ENCODE peak calls at places on chromosome 16, in seven cellular contexts. One of them, this sample, is unnamed.

GRCh38 chr16:55277536-55277935 is 46.5 kb upstream of the IRX6 start:
- DNase-seq in kidney: no peak
- DNase-seq in HTR-8/SVneo: no peak
- DNase-seq in fibroblast of mammary gland: no peak
- DNase-seq in AG04450: no peak
- DNase-seq in SK-N-MC: no peak
- DNase-seq in stimulated activated CD4-positive, alpha-beta T cell treated with anti-CD3 and anti-CD28 coated beads, Interleukin-2, amount 100 ng/mL, for 48 hours: no peak
- DNase-seq in this sample: no peak

GRCh38 chr16:73951541-73951940 is 345.1 kb upstream of the PSMD7 start:
- DNase-seq in stimulated activated CD4-positive, alpha-beta T cell treated with anti-CD3 and anti-CD28 coated beads, Interleukin-2, amount 100 ng/mL, for 48 hours: no peak
- DNase-seq in SK-N-MC: no peak
- DNase-seq in fibroblast of mammary gland: no peak
- DNase-seq in HTR-8/SVneo: no peak
- DNase-seq in kidney: no peak
- DNase-seq in AG04450: peak
- DNase-seq in this sample: no peak

GRCh38 chr16:69727916-69728270 is 1.5 kb upstream of the NQO1 start:
- DNase-seq in kidney: no peak
- DNase-seq in SK-N-MC: no peak
- DNase-seq in AG04450: no peak
- DNase-seq in HTR-8/SVneo: no peak
- DNase-seq in fibroblast of mammary gland: no peak
- DNase-seq in stimulated activated CD4-positive, alpha-beta T cell treated with anti-CD3 and anti-CD28 coated beads, Interleukin-2, amount 100 ng/mL, for 48 hours: no peak
- DNase-seq in this sample: no peak

GRCh38 chr16:87465306-87465705 is 27.5 kb downstream of the ZCCHC14 start:
- DNase-seq in SK-N-MC: no peak
- DNase-seq in AG04450: peak
- DNase-seq in HTR-8/SVneo: peak
- DNase-seq in fibroblast of mammary gland: peak
- DNase-seq in kidney: peak
- DNase-seq in stimulated activated CD4-positive, alpha-beta T cell treated with anti-CD3 and anti-CD28 coated beads, Interleukin-2, amount 100 ng/mL, for 48 hours: no peak
- DNase-seq in this sample: peak

GRCh38 chr16:30115238-30115637 is 1.9 kb upstream of the GDPD3 start:
- DNase-seq in AG04450: no peak
- DNase-seq in HTR-8/SVneo: no peak
- DNase-seq in stimulated activated CD4-positive, alpha-beta T cell treated with anti-CD3 and anti-CD28 coated beads, Interleukin-2, amount 100 ng/mL, for 48 hours: no peak
- DNase-seq in kidney: no peak
- DNase-seq in SK-N-MC: no peak
- DNase-seq in fibroblast of mammary gland: no peak
- DNase-seq in this sample: no peak

GRCh38 chr16:20944861-20945390 is 44.4 kb downstream of the LYRM1 start:
- DNase-seq in fibroblast of mammary gland: peak
- DNase-seq in kidney: no peak
- DNase-seq in AG04450: no peak
- DNase-seq in stimulated activated CD4-positive, alpha-beta T cell treated with anti-CD3 and anti-CD28 coated beads, Interleukin-2, amount 100 ng/mL, for 48 hours: peak
- DNase-seq in HTR-8/SVneo: no peak
- DNase-seq in SK-N-MC: no peak
- DNase-seq in this sample: no peak

GRCh38 chr16:27828671-27829070 is 234.8 kb downstream of the GSG1L start:
- DNase-seq in kidney: no peak
- DNase-seq in HTR-8/SVneo: no peak
- DNase-seq in stimulated activated CD4-positive, alpha-beta T cell treated with anti-CD3 and anti-CD28 coated beads, Interleukin-2, amount 100 ng/mL, for 48 hours: no peak
- DNase-seq in AG04450: no peak
- DNase-seq in fibroblast of mammary gland: no peak
- DNase-seq in SK-N-MC: no peak
- DNase-seq in this sample: no peak

GRCh38 chr16:56364865-56365264 is 60.5 kb downstream of the AMFR start:
- DNase-seq in AG04450: no peak
- DNase-seq in fibroblast of mammary gland: no peak
- DNase-seq in kidney: no peak
- DNase-seq in SK-N-MC: no peak
- DNase-seq in HTR-8/SVneo: no peak
- DNase-seq in stimulated activated CD4-positive, alpha-beta T cell treated with anti-CD3 and anti-CD28 coated beads, Interleukin-2, amount 100 ng/mL, for 48 hours: no peak
- DNase-seq in this sample: no peak

GRCh38 chr16:87945351-87946042 is 5.7 kb upstream of the BANP start:
- DNase-seq in HTR-8/SVneo: no peak
- DNase-seq in kidney: peak
- DNase-seq in stimulated activated CD4-positive, alpha-beta T cell treated with anti-CD3 and anti-CD28 coated beads, Interleukin-2, amount 100 ng/mL, for 48 hours: no peak
- DNase-seq in SK-N-MC: no peak
- DNase-seq in AG04450: no peak
- DNase-seq in fibroblast of mammary gland: peak
- DNase-seq in this sample: peak

GRCh38 chr16:88761830-88762229 is 23.2 kb downstream of the PIEZO1 start:
- DNase-seq in kidney: no peak
- DNase-seq in stimulated activated CD4-positive, alpha-beta T cell treated with anti-CD3 and anti-CD28 coated beads, Interleukin-2, amount 100 ng/mL, for 48 hours: no peak
- DNase-seq in fibroblast of mammary gland: no peak
- DNase-seq in AG04450: no peak
- DNase-seq in HTR-8/SVneo: no peak
- DNase-seq in SK-N-MC: no peak
- DNase-seq in this sample: no peak

GRCh38 chr16:84774810-84775209 is 45.0 kb upstream of the CRISPLD2 start:
- DNase-seq in stimulated activated CD4-positive, alpha-beta T cell treated with anti-CD3 and anti-CD28 coated beads, Interleukin-2, amount 100 ng/mL, for 48 hours: no peak
- DNase-seq in kidney: no peak
- DNase-seq in SK-N-MC: no peak
- DNase-seq in AG04450: peak
- DNase-seq in HTR-8/SVneo: no peak
- DNase-seq in fibroblast of mammary gland: peak
- DNase-seq in this sample: no peak

GRCh38 chr16:60929-61878 is 7.6 kb downstream of the SNRNP25 start:
- DNase-seq in AG04450: no peak
- DNase-seq in SK-N-MC: no peak
- DNase-seq in HTR-8/SVneo: no peak
- DNase-seq in kidney: no peak
- DNase-seq in fibroblast of mammary gland: no peak
- DNase-seq in stimulated activated CD4-positive, alpha-beta T cell treated with anti-CD3 and anti-CD28 coated beads, Interleukin-2, amount 100 ng/mL, for 48 hours: no peak
- DNase-seq in this sample: no peak